ENCODE peak calls at places on chromosomes 6 and 20, in ten cellular contexts. O is lower leg skin; E is epithelial cell of prostate; J is stimulated activated CD8-positive, alpha-beta memory T cell treated with anti-CD3 and anti-CD28 coated beads, Interleukin-7, amount 100 ng/mL, for 1 hour; D is CD8-positive, alpha-beta memory T cell; L is H54; R is activated CD4-positive, alpha-beta memory T cell treated with anti-CD3 and anti-CD28 coated beads, Interleukin-2, amount 10 ng/mL, durations not matched to agents 7 days and 5 days; G is activated gamma-delta T cell treated with Interleukin-2 at 50 U/mL for 16 hours; Q is CD4-positive, CD25-positive, alpha-beta regulatory T cell; C is HEK293T. T is an unnamed sample.

GRCh38 chr6:139748353-139749146 is 374.1 kb upstream of the CITED2 start:
- DNase-seq in O (no peak), E (no peak), J (no peak), D (no peak), L (no peak), R (no peak), G (no peak), Q (no peak), C (no peak), T (no peak)

GRCh38 chr6:1024587-1024986 is 287.3 kb upstream of the FOXQ1 start:
- DNase-seq in O (no peak), E (peak), J (no peak), D (no peak), L (peak), R (no peak), G (no peak), Q (no peak), C (peak), T (no peak)

GRCh38 chr6:157990321-157991066 is 8.8 kb downstream of the SYNJ2 start:
- DNase-seq in O (no peak), E (no peak), J (no peak), D (peak), L (no peak), R (no peak), G (no peak), Q (no peak), C (no peak), T (no peak)

GRCh38 chr6:35224720-35225119 is 11.0 kb downstream of the SCUBE3 start:
- DNase-seq in O (no peak), E (no peak), J (no peak), D (no peak), L (no peak), R (no peak), G (no peak), Q (no peak), C (no peak), T (no peak)

GRCh38 chr6:143125896-143126573 is 65.3 kb downstream of the AIG1 start:
- DNase-seq in O (no peak), E (no peak), J (no peak), D (no peak), L (no peak), R (no peak), G (no peak), Q (no peak), C (peak), T (no peak)

GRCh38 chr6:170086639-170087420 is 204.0 kb downstream of the DLL1 start:
- DNase-seq in O (peak), E (no peak), J (no peak), D (no peak), L (no peak), R (peak), G (peak), Q (no peak), C (no peak), T (no peak)

GRCh38 chr6:89792881-89793280 is 26.7 kb downstream of the MDN1 start:
- DNase-seq in O (no peak), E (no peak), J (no peak), D (no peak), L (peak), R (peak), G (no peak), Q (no peak), C (peak), T (no peak)

GRCh38 chr6:36169023-36170007 is 27.2 kb upstream of the BRPF3 start:
- DNase-seq in O (no peak), E (no peak), J (no peak), D (no peak), L (no peak), R (no peak), G (no peak), Q (no peak), C (no peak), T (no peak)

GRCh38 chr6:115729036-115729435 is 331.7 kb downstream of the FRK start:
- DNase-seq in O (no peak), E (no peak), J (no peak), D (no peak), L (no peak), R (no peak), G (no peak), Q (no peak), C (no peak), T (no peak)

GRCh38 chr20:62888910-62889309 is 27.3 kb upstream of the TCFL5 start:
- DNase-seq in O (no peak), E (no peak), J (no peak), D (no peak), L (no peak), R (no peak), G (no peak), Q (no peak), C (no peak), T (no peak)

GRCh38 chr6:166627875-166628849 is 1.1 kb upstream of the RPS6KA2 start:
- DNase-seq in O (peak), E (no peak), J (peak), D (no peak), L (peak), R (peak), G (peak), Q (peak), C (peak), T (peak)